ENCODE peak calls at places on chromosomes 12 and 14, in eight cellular contexts. One of them, this sample, is unnamed.

GRCh38 chr14:104389326-104390220 is 190.0 kb upstream of the C14orf180 start:
- DNase-seq in psoas muscle: peak
- DNase-seq in tibial nerve: no peak
- DNase-seq in H9: peak
- DNase-seq in GM10248: no peak
- DNase-seq in epithelial cell of proximal tubule: no peak
- DNase-seq in foreskin fibroblast: no peak
- DNase-seq in endothelial cell: no peak
- DNase-seq in this sample: peak

GRCh38 chr12:92132282-92132681 is 13.4 kb downstream of the BTG1 start:
- DNase-seq in epithelial cell of proximal tubule: no peak
- DNase-seq in GM10248: no peak
- DNase-seq in foreskin fibroblast: no peak
- DNase-seq in H9: no peak
- DNase-seq in psoas muscle: no peak
- DNase-seq in tibial nerve: no peak
- DNase-seq in endothelial cell: no peak
- DNase-seq in this sample: no peak

GRCh38 chr12:11650279-11650696 is 814 bp downstream of the ETV6 start:
- DNase-seq in epithelial cell of proximal tubule: no peak
- DNase-seq in GM10248: no peak
- DNase-seq in H9: peak
- DNase-seq in foreskin fibroblast: no peak
- DNase-seq in tibial nerve: no peak
- DNase-seq in endothelial cell: peak
- DNase-seq in psoas muscle: no peak
- DNase-seq in this sample: no peak

GRCh38 chr12:114679452-114679875 is 4.5 kb downstream of the TBX3 start:
- DNase-seq in foreskin fibroblast: no peak
- DNase-seq in H9: peak
- DNase-seq in GM10248: no peak
- DNase-seq in psoas muscle: no peak
- DNase-seq in endothelial cell: no peak
- DNase-seq in epithelial cell of proximal tubule: no peak
- DNase-seq in tibial nerve: no peak
- DNase-seq in this sample: no peak

GRCh38 chr12:51905507-51906438 is 1.5 kb upstream of the ACVRL1 start:
- DNase-seq in H9: no peak
- DNase-seq in GM10248: no peak
- DNase-seq in endothelial cell: no peak
- DNase-seq in foreskin fibroblast: peak
- DNase-seq in psoas muscle: peak
- DNase-seq in tibial nerve: peak
- DNase-seq in epithelial cell of proximal tubule: no peak
- DNase-seq in this sample: no peak

GRCh38 chr14:95361373-95362179 is 41.9 kb upstream of the CLMN start:
- DNase-seq in psoas muscle: peak
- DNase-seq in foreskin fibroblast: no peak
- DNase-seq in tibial nerve: no peak
- DNase-seq in epithelial cell of proximal tubule: no peak
- DNase-seq in GM10248: peak
- DNase-seq in endothelial cell: peak
- DNase-seq in H9: peak
- DNase-seq in this sample: peak

GRCh38 chr12:58364389-58365086 is 423.2 kb downstream of the ATP23 start:
- DNase-seq in GM10248: no peak
- DNase-seq in H9: no peak
- DNase-seq in foreskin fibroblast: peak
- DNase-seq in psoas muscle: no peak
- DNase-seq in epithelial cell of proximal tubule: peak
- DNase-seq in endothelial cell: no peak
- DNase-seq in tibial nerve: no peak
- DNase-seq in this sample: no peak

GRCh38 chr14:83867871-83868270 is 1662.1 kb upstream of the FLRT2 start:
- DNase-seq in tibial nerve: peak
- DNase-seq in H9: no peak
- DNase-seq in epithelial cell of proximal tubule: no peak
- DNase-seq in psoas muscle: no peak
- DNase-seq in GM10248: no peak
- DNase-seq in endothelial cell: no peak
- DNase-seq in foreskin fibroblast: no peak
- DNase-seq in this sample: no peak

GRCh38 chr12:51953011-51953568 is 1.6 kb downstream of the ACVR1B start:
- DNase-seq in GM10248: no peak
- DNase-seq in psoas muscle: no peak
- DNase-seq in tibial nerve: no peak
- DNase-seq in epithelial cell of proximal tubule: no peak
- DNase-seq in foreskin fibroblast: no peak
- DNase-seq in endothelial cell: no peak
- DNase-seq in H9: no peak
- DNase-seq in this sample: no peak

GRCh38 chr12:88495031-88495430 is 85.2 kb downstream of the KITLG start:
- DNase-seq in epithelial cell of proximal tubule: no peak
- DNase-seq in tibial nerve: no peak
- DNase-seq in endothelial cell: no peak
- DNase-seq in H9: no peak
- DNase-seq in psoas muscle: no peak
- DNase-seq in GM10248: no peak
- DNase-seq in foreskin fibroblast: no peak
- DNase-seq in this sample: no peak

GRCh38 chr12:8629486-8630033 is 16.9 kb upstream of the AICDA start:
- DNase-seq in GM10248: peak
- DNase-seq in endothelial cell: no peak
- DNase-seq in tibial nerve: no peak
- DNase-seq in epithelial cell of proximal tubule: peak
- DNase-seq in psoas muscle: no peak
- DNase-seq in H9: no peak
- DNase-seq in foreskin fibroblast: no peak
- DNase-seq in this sample: peak

GRCh38 chr12:31362759-31363415 is 36.9 kb upstream of the SINHCAF start:
- DNase-seq in endothelial cell: no peak
- DNase-seq in epithelial cell of proximal tubule: no peak
- DNase-seq in foreskin fibroblast: no peak
- DNase-seq in psoas muscle: no peak
- DNase-seq in tibial nerve: no peak
- DNase-seq in H9: peak
- DNase-seq in GM10248: peak
- DNase-seq in this sample: peak

GRCh38 chr14:21043387-21044105 is 1.4 kb downstream of the RNASE7 start:
- DNase-seq in H9: no peak
- DNase-seq in GM10248: no peak
- DNase-seq in tibial nerve: no peak
- DNase-seq in psoas muscle: no peak
- DNase-seq in epithelial cell of proximal tubule: no peak
- DNase-seq in foreskin fibroblast: no peak
- DNase-seq in endothelial cell: no peak
- DNase-seq in this sample: no peak

GRCh38 chr14:34338056-34338455 is 124.0 kb downstream of the SPTSSA start:
- DNase-seq in epithelial cell of proximal tubule: no peak
- DNase-seq in tibial nerve: no peak
- DNase-seq in foreskin fibroblast: no peak
- DNase-seq in H9: no peak
- DNase-seq in GM10248: no peak
- DNase-seq in psoas muscle: no peak
- DNase-seq in endothelial cell: no peak
- DNase-seq in this sample: no peak

GRCh38 chr12:65881348-65881961 is 57.2 kb downstream of the HMGA2 start:
- DNase-seq in endothelial cell: peak
- DNase-seq in H9: no peak
- DNase-seq in foreskin fibroblast: peak
- DNase-seq in tibial nerve: peak
- DNase-seq in epithelial cell of proximal tubule: no peak
- DNase-seq in GM10248: no peak
- DNase-seq in psoas muscle: peak
- DNase-seq in this sample: no peak

GRCh38 chr14:32683679-32684078 is 255.0 kb upstream of the NPAS3 start:
- DNase-seq in foreskin fibroblast: no peak
- DNase-seq in GM10248: peak
- DNase-seq in tibial nerve: no peak
- DNase-seq in epithelial cell of proximal tubule: no peak
- DNase-seq in endothelial cell: no peak
- DNase-seq in psoas muscle: no peak
- DNase-seq in H9: no peak
- DNase-seq in this sample: peak

GRCh38 chr12:98780261-98780660 is 135.2 kb downstream of the APAF1 start:
- DNase-seq in foreskin fibroblast: no peak
- DNase-seq in endothelial cell: no peak
- DNase-seq in tibial nerve: no peak
- DNase-seq in H9: no peak
- DNase-seq in GM10248: no peak
- DNase-seq in psoas muscle: no peak
- DNase-seq in epithelial cell of proximal tubule: no peak
- DNase-seq in this sample: no peak

GRCh38 chr12:121894633-121895032 is 6.0 kb downstream of the PSMD9 start:
- DNase-seq in endothelial cell: no peak
- DNase-seq in tibial nerve: no peak
- DNase-seq in psoas muscle: no peak
- DNase-seq in epithelial cell of proximal tubule: no peak
- DNase-seq in foreskin fibroblast: no peak
- DNase-seq in H9: peak
- DNase-seq in GM10248: no peak
- DNase-seq in this sample: no peak
- TF ChIP-seq CTCF in endothelial cell: no peak
- TF ChIP-seq CTCF in tibial nerve: no peak
- TF ChIP-seq CTCF in psoas muscle: peak
- TF ChIP-seq CTCF in epithelial cell of proximal tubule: peak
- TF ChIP-seq CTCF in foreskin fibroblast: peak
- TF ChIP-seq CTCF in H9: peak
- TF ChIP-seq CTCF in GM10248: peak
- TF ChIP-seq CTCF in this sample: no peak

DNA sequence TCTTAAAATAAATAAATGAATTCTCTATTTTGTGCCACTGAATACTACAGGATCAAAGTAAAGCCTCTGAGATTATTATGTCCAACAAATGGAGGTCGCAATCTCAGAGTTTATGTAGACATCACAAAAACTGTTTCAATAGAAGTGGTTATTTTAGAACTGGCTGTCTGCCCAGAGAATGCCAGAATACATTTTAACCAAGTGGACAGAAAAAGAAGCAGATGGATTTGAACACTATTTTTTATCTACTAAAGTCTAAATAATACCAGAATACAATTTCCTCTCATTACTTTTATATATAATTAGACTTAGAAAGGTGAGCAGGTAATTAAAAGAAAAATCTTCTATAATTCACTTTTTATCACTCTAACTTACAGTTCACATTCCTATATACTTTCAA is 118.3 kb downstream of the MED13L start:
- DNase-seq in psoas muscle: no peak
- DNase-seq in epithelial cell of proximal tubule: no peak
- DNase-seq in GM10248: no peak
- DNase-seq in endothelial cell: no peak
- DNase-seq in tibial nerve: no peak
- DNase-seq in H9: no peak
- DNase-seq in foreskin fibroblast: peak
- DNase-seq in this sample: no peak
- TF ChIP-seq CTCF in psoas muscle: no peak
- TF ChIP-seq CTCF in epithelial cell of proximal tubule: no peak
- TF ChIP-seq CTCF in GM10248: no peak
- TF ChIP-seq CTCF in endothelial cell: no peak
- TF ChIP-seq CTCF in tibial nerve: no peak
- TF ChIP-seq CTCF in H9: no peak
- TF ChIP-seq CTCF in foreskin fibroblast: no peak
- TF ChIP-seq CTCF in this sample: no peak

DNA sequence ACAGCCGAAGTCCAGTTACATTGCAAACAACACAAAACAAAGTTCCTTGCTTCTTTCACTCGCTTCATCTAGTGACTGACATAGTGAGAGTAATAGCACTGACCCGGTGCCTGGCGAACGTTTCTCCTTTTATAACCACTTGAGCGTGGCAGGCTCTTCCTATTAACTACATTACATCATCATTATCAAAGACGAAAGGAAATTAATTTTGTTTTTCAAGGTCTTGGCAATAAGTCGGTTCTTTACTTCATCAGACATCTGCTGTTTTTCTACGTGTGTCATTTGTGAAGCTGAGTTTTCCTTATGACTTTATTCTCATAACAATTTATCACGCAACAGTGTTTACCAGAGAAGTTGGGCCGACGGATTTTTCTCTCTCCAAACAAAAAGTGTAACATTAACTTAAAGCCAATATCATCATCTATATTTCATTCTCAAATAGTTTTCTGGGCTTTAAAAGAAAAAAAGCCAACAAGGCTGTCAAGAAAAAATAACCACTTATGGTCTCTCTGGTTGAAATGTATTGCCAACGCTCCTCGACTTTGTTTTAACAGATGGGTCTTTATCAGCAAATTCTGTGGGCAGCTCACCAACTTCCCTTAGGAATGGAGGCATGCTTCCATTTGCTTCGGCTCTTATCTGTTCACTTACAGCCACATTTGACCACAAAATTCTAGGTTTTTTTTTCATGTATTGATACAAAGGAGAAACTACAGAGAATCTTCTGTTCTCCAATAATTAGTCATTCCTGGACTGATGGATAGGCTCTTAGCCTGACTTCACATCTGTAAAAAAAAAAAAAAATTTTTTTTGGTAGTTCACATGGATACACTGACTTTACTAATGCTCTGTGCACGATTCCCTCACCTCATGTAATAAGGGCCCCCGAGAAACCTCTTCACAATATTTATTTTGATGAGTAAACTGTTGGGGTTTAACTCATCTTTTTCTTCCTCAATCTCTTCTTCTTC is 97.1 kb upstream of the CDKN3 start:
- DNase-seq in tibial nerve: no peak
- DNase-seq in epithelial cell of proximal tubule: no peak
- DNase-seq in psoas muscle: no peak
- DNase-seq in foreskin fibroblast: no peak
- DNase-seq in H9: no peak
- DNase-seq in GM10248: no peak
- DNase-seq in endothelial cell: no peak
- DNase-seq in this sample: no peak
- TF ChIP-seq CTCF in tibial nerve: no peak
- TF ChIP-seq CTCF in epithelial cell of proximal tubule: no peak
- TF ChIP-seq CTCF in psoas muscle: no peak
- TF ChIP-seq CTCF in foreskin fibroblast: no peak
- TF ChIP-seq CTCF in H9: no peak
- TF ChIP-seq CTCF in GM10248: no peak
- TF ChIP-seq CTCF in endothelial cell: no peak
- TF ChIP-seq CTCF in this sample: no peak

DNA sequence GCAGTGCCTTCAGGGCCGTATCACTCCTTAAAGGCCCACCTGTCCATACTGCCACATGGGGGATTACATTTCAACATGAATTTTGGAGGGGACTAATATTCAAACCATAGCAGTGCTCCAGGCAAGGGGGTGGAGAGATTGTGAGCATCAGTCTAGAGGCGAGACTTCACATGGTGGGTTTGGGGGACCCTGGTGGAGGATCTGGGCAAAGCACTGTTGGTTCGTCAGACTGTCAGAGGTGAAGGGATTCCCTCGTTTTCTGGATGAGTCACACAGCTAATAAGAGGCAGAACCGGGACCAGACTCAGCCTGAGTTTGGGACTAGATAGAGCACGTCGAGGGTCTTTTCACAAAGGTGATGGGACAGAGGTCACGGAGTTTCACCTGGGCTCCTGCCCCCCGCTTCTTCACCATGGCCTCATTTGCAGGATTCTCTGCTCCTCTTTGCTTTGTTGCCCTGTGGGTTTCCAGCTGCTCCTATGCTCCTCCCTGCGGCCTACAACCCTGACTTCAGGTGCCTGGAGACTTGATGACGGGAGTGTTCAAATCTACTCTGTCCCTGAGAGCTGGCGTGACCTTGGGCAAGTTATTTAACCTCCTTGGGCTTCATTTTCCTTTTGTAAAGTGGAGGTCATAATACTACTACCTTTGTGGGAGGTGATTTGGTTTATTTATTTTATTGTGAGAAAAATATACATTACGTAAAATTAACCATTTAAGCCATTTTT is 41.5 kb downstream of the TEAD4 start:
- DNase-seq in epithelial cell of proximal tubule: no peak
- DNase-seq in psoas muscle: no peak
- DNase-seq in GM10248: no peak
- DNase-seq in tibial nerve: no peak
- DNase-seq in H9: no peak
- DNase-seq in endothelial cell: no peak
- DNase-seq in foreskin fibroblast: no peak
- DNase-seq in this sample: no peak
- TF ChIP-seq CTCF in epithelial cell of proximal tubule: peak
- TF ChIP-seq CTCF in psoas muscle: peak
- TF ChIP-seq CTCF in GM10248: no peak
- TF ChIP-seq CTCF in tibial nerve: no peak
- TF ChIP-seq CTCF in H9: peak
- TF ChIP-seq CTCF in endothelial cell: no peak
- TF ChIP-seq CTCF in foreskin fibroblast: no peak
- TF ChIP-seq CTCF in this sample: no peak

This sample was measured in GM13976.